ENCODE peak calls at places on chromosomes 3 and 15, in seven cellular contexts. K is dorsolateral prefrontal cortex; D is H9; C is activated T-helper 1 cell treated with anti-CD3 and anti-CD28 coated beads, Interleukin-2, amount 50 U/mL, for 16 hours; B is Peyer's patch; T is SK-N-MC; U is neuronal stem cell. N is an unnamed sample.

GRCh38 chr15:77571741-77572140 is 61.0 kb downstream of the LINGO1 start:
- DNase-seq in C (no peak), K (no peak), D (no peak), T (no peak), B (no peak), U (no peak), N (no peak)

GRCh38 chr3:46986055-46986730 is 6.7 kb downstream of the NBEAL2 start:
- DNase-seq in T (no peak), D (no peak), B (peak; percentile 36), C (no peak), K (no peak), U (no peak), N (no peak)

GRCh38 chr3:185422677-185423076 is 59.7 kb downstream of the MAP3K13 start:
- DNase-seq in D (no peak), K (no peak), U (no peak), C (no peak), B (no peak), T (no peak), N (no peak)

GRCh38 chr15:41870689-41871081 is 23.2 kb downstream of the SPTBN5 start:
- DNase-seq in C (peak; percentile 41), K (peak; percentile 22), U (no peak), D (no peak), B (no peak), T (no peak), N (no peak)

GRCh38 chr3:188950832-188951489 is 220.8 kb upstream of the TPRG1 start:
- DNase-seq in C (peak; percentile 11), K (no peak), D (no peak), B (no peak), U (no peak), T (no peak), N (no peak)

GRCh38 chr15:77104155-77104554 is 33.2 kb upstream of the TSPAN3 start:
- DNase-seq in K (no peak), C (no peak), U (no peak), D (no peak), B (no peak), T (no peak), N (no peak)

GRCh38 chr3:45110185-45110833 is 35.9 kb downstream of the CDCP1 start:
- DNase-seq in B (peak; percentile 73), T (no peak), K (no peak), U (no peak), D (no peak), C (no peak), N (no peak)

GRCh38 chr3:138941259-138941885 is 5.6 kb downstream of the FOXL2 start:
- DNase-seq in C (no peak), K (no peak), B (peak; percentile 72), U (peak; percentile 59), T (no peak), D (peak; percentile 81), N (peak; percentile 81)

GRCh38 chr15:31590609-31591008 is 264.0 kb downstream of the KLF13 start:
- DNase-seq in D (no peak), U (no peak), B (no peak), C (no peak), T (no peak), K (no peak), N (no peak)

GRCh38 chr3:101703169-101703568 is 16.7 kb upstream of the RPL24 start:
- DNase-seq in K (no peak), U (no peak), D (no peak), C (no peak), T (no peak), B (no peak), N (no peak)

GRCh38 chr3:175020101-175020500 is 161.0 kb downstream of the NAALADL2 start:
- DNase-seq in K (no peak), T (no peak), B (no peak), U (no peak), C (no peak), D (no peak), N (no peak)

GRCh38 chr3:134903840-134904239 is 108.8 kb downstream of the EPHB1 start:
- DNase-seq in B (no peak), T (no peak), K (no peak), C (no peak), U (no peak), D (no peak), N (no peak)

GRCh38 chr15:78216276-78217229 is 17.8 kb downstream of the ACSBG1 start:
- DNase-seq in K (peak; percentile 43), U (no peak), T (no peak), D (no peak), B (peak; percentile 86), C (no peak), N (no peak)

GRCh38 chr3:49867871-49868321 is 1.8 kb downstream of the CAMKV start:
- DNase-seq in U (peak; percentile 70), B (no peak), D (peak; percentile 83), T (no peak), K (no peak), C (no peak), N (peak; percentile 58)

GRCh38 chr3:30324587-30324986 is 281.8 kb upstream of the TGFBR2 start:
- DNase-seq in T (no peak), D (no peak), U (no peak), K (no peak), B (no peak), C (no peak), N (no peak)